ENCODE peak calls at places on chromosome 17, in ten cellular contexts. J is Peyer's patch; P is heart right ventricle; O is colonic mucosa; A is CD4-positive, alpha-beta memory T cell; Y is PC-3; Q is uterus; D is A673; M is tibial nerve; X is upper lobe of right lung. T is an unnamed sample.

GRCh38 chr17:63834431-63835166 is 7.1 kb upstream of the FTSJ3 start:
- DNase-seq in A (peak; percentile 64), D (peak; percentile 95), O (no peak), Q (no peak), P (no peak), M (peak; percentile 33), J (peak; percentile 67), X (no peak), Y (peak; percentile 92), T (peak; percentile 74)

GRCh38 chr17:30905742-30906100 is 317 bp downstream of the TEFM start:
- DNase-seq in Y (peak; percentile 2), J (peak; percentile 49), A (peak; percentile 10), X (no peak), O (no peak), P (no peak), M (no peak), Q (no peak), D (peak; percentile 18), T (no peak)

GRCh38 chr17:42194133-42194899 is at the start of gene GHDC:
- DNase-seq in Y (no peak), M (peak; percentile 87), P (peak; percentile 88), X (peak; percentile 88), A (peak; percentile 75), O (peak; percentile 95), D (peak; percentile 64), J (peak; percentile 85), Q (peak; percentile 88), T (peak; percentile 90)

GRCh38 chr17:81397314-81398169 is 2.3 kb downstream of the BAHCC1 start:
- DNase-seq in P (no peak), J (peak; percentile 70), Q (no peak), Y (peak; percentile 62), A (no peak), D (peak; percentile 86), M (no peak), O (peak; percentile 56), X (no peak), T (peak; percentile 59)

GRCh38 chr17:43905985-43906852 is 1.1 kb downstream of the MPP2 start:
- DNase-seq in P (peak; percentile 83), Q (peak; percentile 90), M (peak; percentile 61), A (peak; percentile 24), D (peak; percentile 49), J (no peak), Y (no peak), O (peak; percentile 58), X (peak; percentile 77), T (no peak)

GRCh38 chr17:49108318-49108717 is 24.3 kb upstream of the B4GALNT2 start:
- DNase-seq in X (no peak), M (no peak), Q (no peak), A (no peak), O (no peak), Y (peak; percentile 76), D (peak; percentile 37), P (no peak), J (no peak), T (no peak)

GRCh38 chr17:19756551-19756950 is 8.5 kb upstream of the ALDH3A1 start:
- DNase-seq in Q (no peak), O (no peak), Y (no peak), P (no peak), J (no peak), M (no peak), D (no peak), A (no peak), X (no peak), T (no peak)

GRCh38 chr17:77045441-77046041 is 95.2 kb upstream of the SEC14L1 start:
- DNase-seq in J (no peak), M (no peak), Y (peak; percentile 54), Q (no peak), P (no peak), D (no peak), A (no peak), O (no peak), X (no peak), T (no peak)

GRCh38 chr17:39634384-39634871 is 2.5 kb upstream of the STARD3 start:
- DNase-seq in D (peak; percentile 50), P (no peak), X (no peak), Q (no peak), A (peak; percentile 48), O (no peak), Y (peak; percentile 55), J (no peak), M (no peak), T (peak; percentile 63)

GRCh38 chr17:80795090-80795609 is 196.5 kb upstream of the CHMP6 start:
- DNase-seq in X (no peak), D (no peak), P (no peak), J (no peak), Y (no peak), Q (no peak), O (no peak), A (no peak), M (no peak), T (no peak)

GRCh38 chr17:39626671-39627169 is at the start of gene PPP1R1B:
- DNase-seq in Q (no peak), Y (no peak), J (peak; percentile 63), P (no peak), D (peak; percentile 71), O (peak; percentile 71), M (no peak), X (no peak), A (no peak), T (peak; percentile 52)

GRCh38 chr17:61574542-61575351 is 16.3 kb downstream of the NACA2 start:
- DNase-seq in O (peak; percentile 38), J (no peak), Q (no peak), A (no peak), P (no peak), X (no peak), M (no peak), Y (peak; percentile 89), D (peak; percentile 30), T (peak; percentile 46)

DNA sequence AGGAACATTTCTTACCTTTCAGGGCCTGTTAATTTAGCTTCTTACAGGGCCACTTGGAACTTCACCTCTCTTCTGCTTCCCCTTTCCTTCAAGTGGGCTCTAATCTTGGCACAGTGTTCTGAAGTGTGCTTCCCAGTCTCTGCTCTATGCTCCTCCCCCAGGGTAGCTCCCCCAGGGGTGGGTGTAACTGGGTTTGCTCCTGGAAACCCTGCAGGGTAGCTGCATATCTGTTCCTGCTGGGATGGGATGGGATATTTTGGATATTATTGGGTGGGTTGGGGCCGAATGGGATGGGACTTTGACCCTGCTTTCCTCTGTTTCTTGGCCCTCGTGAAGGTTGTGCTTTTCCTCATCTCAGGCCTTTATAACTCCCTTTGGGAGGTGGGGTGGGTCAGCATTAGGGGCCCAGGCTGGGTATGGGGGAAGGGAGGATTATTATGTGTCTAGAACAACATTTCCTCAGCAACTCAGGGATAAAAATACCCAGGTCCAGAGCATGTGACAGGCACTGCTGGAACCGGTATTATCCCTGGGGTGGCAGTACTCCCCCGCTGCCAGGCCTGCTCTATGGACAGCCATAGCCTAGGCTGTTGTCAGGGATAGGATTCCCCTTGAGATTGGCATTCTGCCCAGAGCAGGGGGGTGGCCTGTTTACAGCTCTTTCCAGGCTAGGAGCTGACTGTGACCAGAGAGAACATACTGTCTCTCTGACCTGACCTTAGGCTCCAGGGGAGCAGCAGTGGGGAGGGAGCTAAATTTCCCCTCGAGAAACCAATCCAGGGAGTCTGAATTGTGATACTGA is 5.0 kb downstream of the NFE2L1 start:
- DNase-seq in O (peak; percentile 48), D (peak; percentile 81), Q (peak; percentile 83), A (no peak), J (no peak), P (peak; percentile 91), M (peak; percentile 80), X (peak; percentile 35), Y (no peak), T (no peak)
- H3K4me1 ChIP-seq in O (peaks cover 50% of the 10 kb centered on the region), D (peaks cover 71% of the 10 kb centered on the region), Q (peaks cover 41% of the 10 kb centered on the region), A (peaks cover 55% of the 10 kb centered on the region), J (peaks cover 29% of the 10 kb centered on the region), P (peaks cover 91% of the 10 kb centered on the region), M (peaks cover 64% of the 10 kb centered on the region), X (peaks cover 67% of the 10 kb centered on the region), Y (peaks cover 41% of the 10 kb centered on the region), T (peaks cover 34% of the 10 kb centered on the region)

DNA sequence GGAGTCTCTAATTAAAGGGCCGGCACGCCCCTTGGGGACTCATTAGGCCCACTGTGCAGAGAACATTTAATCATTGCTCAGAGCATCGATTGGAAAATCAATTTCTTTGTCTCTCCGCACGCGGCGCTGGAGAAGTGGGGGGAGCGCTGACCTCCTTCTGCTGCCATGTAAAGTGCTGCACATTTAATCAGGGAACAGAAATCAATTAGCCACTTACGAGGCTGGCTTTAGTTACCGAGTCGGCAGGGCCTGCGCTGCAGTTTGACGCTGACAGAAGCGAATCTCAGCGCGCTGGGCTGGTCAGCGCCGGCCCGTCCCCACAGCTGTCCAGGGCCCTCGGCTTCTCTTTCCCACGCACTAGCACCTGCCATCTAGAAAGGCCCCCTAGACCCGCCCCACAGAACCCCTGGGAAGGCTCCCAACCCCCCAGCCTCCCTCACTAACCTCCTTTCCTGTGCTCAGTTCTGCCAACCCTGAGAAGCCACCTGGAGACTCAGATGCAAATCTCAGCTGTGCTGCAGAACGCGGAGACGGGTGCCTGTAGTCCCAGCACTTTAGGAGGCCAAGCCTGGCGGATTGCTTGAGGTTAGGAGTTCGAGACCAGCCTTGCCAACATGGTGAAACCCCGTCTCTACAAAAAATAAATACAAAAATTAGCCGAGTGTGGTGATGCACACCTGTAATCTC is 20.3 kb upstream of the C1QL1 start:
- DNase-seq in M (no peak), D (no peak), Q (no peak), Y (no peak), O (no peak), X (no peak), P (no peak), J (no peak), A (no peak), T (no peak)
- H3K4me3 ChIP-seq in M (no peak overlapping the region), D (no peak overlapping the region), Q (no peak overlapping the region), Y (no peak overlapping the region), O (no peak overlapping the region), X (no peak overlapping the region), P (no peak overlapping the region), J (no peak overlapping the region), A (no peak overlapping the region), T (no peak overlapping the region)

DNA sequence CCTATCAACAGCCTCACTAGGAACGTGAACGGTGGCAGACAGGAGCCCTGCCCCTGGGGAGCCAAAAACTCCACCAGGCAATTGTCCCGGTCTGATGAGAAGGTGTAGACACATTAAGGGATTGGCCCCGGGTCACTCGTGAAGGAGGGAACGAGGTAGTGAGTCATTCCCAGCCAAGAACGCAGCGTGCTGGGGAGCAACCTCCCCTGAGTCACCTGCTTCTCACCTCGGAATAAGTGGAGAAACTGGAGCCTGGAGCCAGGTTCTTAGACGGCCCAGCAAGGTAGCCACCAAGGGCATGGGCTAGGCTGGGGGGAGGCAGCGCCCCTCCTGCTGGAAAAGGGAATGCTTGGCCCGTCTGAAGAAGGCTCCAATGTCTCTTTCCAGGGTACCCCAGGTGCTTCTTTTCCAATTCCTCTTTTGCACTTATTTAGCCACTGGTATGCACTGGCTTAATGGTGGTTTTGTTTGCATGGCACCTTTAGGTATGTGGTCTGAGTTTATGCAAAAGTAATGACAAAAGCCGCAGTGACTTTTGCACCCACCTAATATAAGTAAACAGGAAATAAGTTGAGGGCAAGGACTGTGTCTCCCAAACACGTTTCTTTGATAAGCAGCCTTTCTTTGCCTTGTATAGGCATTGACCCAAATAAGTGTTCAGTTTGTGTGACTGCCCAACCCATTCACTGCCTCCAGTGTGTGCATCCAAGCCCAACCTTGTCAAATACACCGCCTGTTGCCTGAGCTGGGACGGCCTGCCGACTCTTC is 1.8 kb upstream of the HELZ start:
- DNase-seq in X (peak; percentile 83), Y (peak; percentile 98), Q (peak; percentile 32), P (no peak), O (peak; percentile 80), A (peak; percentile 74), J (peak; percentile 79), M (no peak), D (no peak), T (peak; percentile 96)
- H3K27ac ChIP-seq in X (peak overlapping the region; percentile 95), Y (peak overlapping the region; percentile 24), Q (no peak overlapping the region), P (no peak overlapping the region), O (peak overlapping the region; percentile 61), A (peak overlapping the region; percentile 84), J (peak overlapping the region; percentile 84), M (peak overlapping the region; percentile 91), D (no peak overlapping the region), T (peak overlapping the region; percentile 97)

GRCh38 chr17:12902046-12902445 is 112.7 kb downstream of the ARHGAP44 start:
- DNase-seq in M (no peak), X (no peak), O (no peak), J (no peak), P (no peak), D (no peak), Q (no peak), Y (no peak), A (no peak), T (no peak)
- H3K4me1 ChIP-seq in M (no peaks in the 10 kb centered on the region), X (no peaks in the 10 kb centered on the region), O (no peaks in the 10 kb centered on the region), J (no peaks in the 10 kb centered on the region), P (no peaks in the 10 kb centered on the region), D (no peaks in the 10 kb centered on the region), Q (no peaks in the 10 kb centered on the region), Y (no peaks in the 10 kb centered on the region), A (no peaks in the 10 kb centered on the region), T (no peaks in the 10 kb centered on the region)